ENCODE peak calls at places on chromosomes 11 and 22, in ten cellular contexts. One of them, this sample, is unnamed.

GRCh38 chr11:117908261-117908895 is 20.8 kb downstream of the TMPRSS13 start:
- DNase-seq in dorsolateral prefrontal cortex: peak; percentile 15
- DNase-seq in CD8-positive, alpha-beta T cell: no peak
- DNase-seq in body of pancreas: no peak
- DNase-seq in kidney: no peak
- DNase-seq in H1: no peak
- DNase-seq in colonic mucosa: no peak
- DNase-seq in upper lobe of left lung: peak; percentile 44
- DNase-seq in lower leg skin: peak; percentile 56
- DNase-seq in OCI-LY7: no peak
- DNase-seq in this sample: no peak

GRCh38 chr11:75387742-75388294 is 11.5 kb upstream of the RPS3 start:
- DNase-seq in dorsolateral prefrontal cortex: no peak
- DNase-seq in CD8-positive, alpha-beta T cell: no peak
- DNase-seq in body of pancreas: no peak
- DNase-seq in kidney: no peak
- DNase-seq in H1: no peak
- DNase-seq in colonic mucosa: no peak
- DNase-seq in upper lobe of left lung: no peak
- DNase-seq in lower leg skin: no peak
- DNase-seq in OCI-LY7: no peak
- DNase-seq in this sample: no peak

GRCh38 chr11:65869643-65870306 is 2.8 kb downstream of the EFEMP2 start:
- DNase-seq in dorsolateral prefrontal cortex: no peak
- DNase-seq in CD8-positive, alpha-beta T cell: no peak
- DNase-seq in body of pancreas: no peak
- DNase-seq in kidney: peak; percentile 52
- DNase-seq in H1: no peak
- DNase-seq in colonic mucosa: no peak
- DNase-seq in upper lobe of left lung: peak; percentile 78
- DNase-seq in lower leg skin: no peak
- DNase-seq in OCI-LY7: no peak
- DNase-seq in this sample: no peak

GRCh38 chr11:119605137-119605675 is 123.8 kb downstream of the NECTIN1 start:
- DNase-seq in dorsolateral prefrontal cortex: no peak
- DNase-seq in CD8-positive, alpha-beta T cell: no peak
- DNase-seq in body of pancreas: no peak
- DNase-seq in kidney: no peak
- DNase-seq in H1: no peak
- DNase-seq in colonic mucosa: no peak
- DNase-seq in upper lobe of left lung: peak; percentile 52
- DNase-seq in lower leg skin: no peak
- DNase-seq in OCI-LY7: no peak
- DNase-seq in this sample: no peak

GRCh38 chr11:32225491-32226285 is 134.8 kb downstream of the RCN1 start:
- DNase-seq in dorsolateral prefrontal cortex: no peak
- DNase-seq in CD8-positive, alpha-beta T cell: no peak
- DNase-seq in body of pancreas: no peak
- DNase-seq in kidney: no peak
- DNase-seq in H1: no peak
- DNase-seq in colonic mucosa: no peak
- DNase-seq in upper lobe of left lung: no peak
- DNase-seq in lower leg skin: peak; percentile 37
- DNase-seq in OCI-LY7: no peak
- DNase-seq in this sample: no peak

GRCh38 chr11:82807646-82808045 is 74.0 kb upstream of the FAM181B start:
- DNase-seq in dorsolateral prefrontal cortex: no peak
- DNase-seq in CD8-positive, alpha-beta T cell: no peak
- DNase-seq in body of pancreas: no peak
- DNase-seq in kidney: no peak
- DNase-seq in H1: no peak
- DNase-seq in colonic mucosa: no peak
- DNase-seq in upper lobe of left lung: no peak
- DNase-seq in lower leg skin: no peak
- DNase-seq in OCI-LY7: no peak
- DNase-seq in this sample: no peak

GRCh38 chr11:76287227-76287626 is 80.9 kb upstream of the WNT11 start:
- DNase-seq in dorsolateral prefrontal cortex: no peak
- DNase-seq in CD8-positive, alpha-beta T cell: no peak
- DNase-seq in body of pancreas: no peak
- DNase-seq in kidney: no peak
- DNase-seq in H1: no peak
- DNase-seq in colonic mucosa: no peak
- DNase-seq in upper lobe of left lung: no peak
- DNase-seq in lower leg skin: no peak
- DNase-seq in OCI-LY7: no peak
- DNase-seq in this sample: no peak

GRCh38 chr11:33994937-33995336 is 56.6 kb upstream of the CAPRIN1 start:
- DNase-seq in dorsolateral prefrontal cortex: no peak
- DNase-seq in CD8-positive, alpha-beta T cell: no peak
- DNase-seq in body of pancreas: no peak
- DNase-seq in kidney: no peak
- DNase-seq in H1: no peak
- DNase-seq in colonic mucosa: no peak
- DNase-seq in upper lobe of left lung: no peak
- DNase-seq in lower leg skin: no peak
- DNase-seq in OCI-LY7: no peak
- DNase-seq in this sample: no peak

GRCh38 chr11:17753153-17753552 is 18.6 kb downstream of the KCNC1 start:
- DNase-seq in dorsolateral prefrontal cortex: peak; percentile 30
- DNase-seq in CD8-positive, alpha-beta T cell: no peak
- DNase-seq in body of pancreas: no peak
- DNase-seq in kidney: peak; percentile 43
- DNase-seq in H1: no peak
- DNase-seq in colonic mucosa: no peak
- DNase-seq in upper lobe of left lung: no peak
- DNase-seq in lower leg skin: no peak
- DNase-seq in OCI-LY7: no peak
- DNase-seq in this sample: no peak

GRCh38 chr11:123653405-123653996 is 923 bp downstream of the SCN3B start:
- DNase-seq in dorsolateral prefrontal cortex: no peak
- DNase-seq in CD8-positive, alpha-beta T cell: no peak
- DNase-seq in body of pancreas: no peak
- DNase-seq in kidney: no peak
- DNase-seq in H1: no peak
- DNase-seq in colonic mucosa: no peak
- DNase-seq in upper lobe of left lung: no peak
- DNase-seq in lower leg skin: no peak
- DNase-seq in OCI-LY7: no peak
- DNase-seq in this sample: no peak

GRCh38 chr11:45266693-45267451 is 19.3 kb downstream of the SYT13 start:
- DNase-seq in dorsolateral prefrontal cortex: no peak
- DNase-seq in CD8-positive, alpha-beta T cell: no peak
- DNase-seq in body of pancreas: no peak
- DNase-seq in kidney: no peak
- DNase-seq in H1: peak; percentile 97
- DNase-seq in colonic mucosa: peak; percentile 89
- DNase-seq in upper lobe of left lung: no peak
- DNase-seq in lower leg skin: no peak
- DNase-seq in OCI-LY7: peak; percentile 30
- DNase-seq in this sample: no peak
- TF ChIP-seq CTCF in dorsolateral prefrontal cortex: no peak
- TF ChIP-seq CTCF in CD8-positive, alpha-beta T cell: no peak
- TF ChIP-seq CTCF in body of pancreas: no peak
- TF ChIP-seq CTCF in kidney: no peak
- TF ChIP-seq CTCF in H1: peak; percentile 86
- TF ChIP-seq CTCF in colonic mucosa: peak; percentile 53
- TF ChIP-seq CTCF in upper lobe of left lung: no peak
- TF ChIP-seq CTCF in lower leg skin: no peak
- TF ChIP-seq CTCF in OCI-LY7: peak; percentile 77
- TF ChIP-seq CTCF in this sample: no peak

DNA sequence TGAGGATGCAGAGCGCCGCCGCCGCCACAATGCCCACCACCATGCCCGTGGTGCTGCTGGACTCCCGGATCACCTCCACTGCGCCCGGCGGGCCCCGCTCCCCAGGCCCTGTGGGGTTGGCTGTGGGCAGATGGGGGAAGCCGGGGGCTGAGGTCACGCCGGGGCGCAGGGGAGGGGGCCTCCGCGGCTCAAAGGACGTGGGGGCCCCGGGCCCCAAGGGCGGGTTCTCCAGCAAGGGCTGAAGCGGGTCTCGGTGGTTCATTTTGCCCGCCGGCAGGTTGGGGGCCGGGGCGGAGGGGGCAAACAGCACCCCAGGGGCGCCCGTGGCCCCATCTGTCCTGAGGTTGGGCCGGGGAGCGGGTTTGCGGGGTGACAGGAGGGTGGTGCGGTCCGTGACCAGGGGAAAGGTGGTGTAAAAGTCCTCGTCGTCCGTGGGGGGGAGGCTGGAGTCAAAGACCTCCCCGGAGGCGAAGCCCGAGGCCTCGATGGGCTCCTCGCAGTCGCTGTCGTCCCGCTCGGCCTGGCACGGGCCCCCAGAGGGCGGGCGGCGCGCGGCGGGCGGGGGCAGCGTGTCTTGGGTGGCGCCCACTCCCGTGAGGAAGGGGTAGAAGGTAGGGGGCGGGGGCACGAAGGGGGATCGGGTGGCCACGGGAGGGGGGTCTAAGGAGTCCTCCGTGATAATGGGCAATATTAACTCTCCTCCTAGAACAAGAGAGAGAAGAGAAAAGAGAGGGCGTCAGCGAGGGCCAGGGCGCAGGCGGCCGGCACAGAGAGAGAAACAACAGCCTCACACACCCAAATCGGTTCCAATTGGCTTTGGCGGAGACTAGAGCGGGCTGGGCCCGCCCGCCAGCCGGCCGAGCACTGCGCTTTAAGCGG is 16.6 kb downstream of the SLC22A12 start:
- DNase-seq in dorsolateral prefrontal cortex: no peak
- DNase-seq in CD8-positive, alpha-beta T cell: no peak
- DNase-seq in body of pancreas: no peak
- DNase-seq in kidney: peak; percentile 72
- DNase-seq in H1: no peak
- DNase-seq in colonic mucosa: peak; percentile 24
- DNase-seq in upper lobe of left lung: peak; percentile 87
- DNase-seq in lower leg skin: no peak
- DNase-seq in OCI-LY7: no peak
- DNase-seq in this sample: no peak
- H3K4me3 ChIP-seq in dorsolateral prefrontal cortex: no peak overlapping the region
- H3K4me3 ChIP-seq in CD8-positive, alpha-beta T cell: no peak overlapping the region
- H3K4me3 ChIP-seq in body of pancreas: no peak overlapping the region
- H3K4me3 ChIP-seq in kidney: no peak overlapping the region
- H3K4me3 ChIP-seq in H1: no peak overlapping the region
- H3K4me3 ChIP-seq in colonic mucosa: no peak overlapping the region
- H3K4me3 ChIP-seq in upper lobe of left lung: peak overlapping the region; percentile 33
- H3K4me3 ChIP-seq in lower leg skin: no peak overlapping the region
- H3K4me3 ChIP-seq in OCI-LY7: no peak overlapping the region
- H3K4me3 ChIP-seq in this sample: no peak overlapping the region

GRCh38 chr11:64687204-64687603 is 35.8 kb downstream of the NRXN2 start:
- DNase-seq in dorsolateral prefrontal cortex: peak; percentile 97
- DNase-seq in CD8-positive, alpha-beta T cell: no peak
- DNase-seq in body of pancreas: peak; percentile 73
- DNase-seq in kidney: peak; percentile 74
- DNase-seq in H1: no peak
- DNase-seq in colonic mucosa: no peak
- DNase-seq in upper lobe of left lung: peak; percentile 39
- DNase-seq in lower leg skin: no peak
- DNase-seq in OCI-LY7: no peak
- DNase-seq in this sample: no peak
- TF ChIP-seq CTCF in dorsolateral prefrontal cortex: peak; percentile 21
- TF ChIP-seq CTCF in CD8-positive, alpha-beta T cell: no peak
- TF ChIP-seq CTCF in body of pancreas: no peak
- TF ChIP-seq CTCF in kidney: no peak
- TF ChIP-seq CTCF in H1: no peak
- TF ChIP-seq CTCF in colonic mucosa: no peak
- TF ChIP-seq CTCF in upper lobe of left lung: no peak
- TF ChIP-seq CTCF in lower leg skin: no peak
- TF ChIP-seq CTCF in OCI-LY7: no peak
- TF ChIP-seq CTCF in this sample: no peak

GRCh38 chr22:50247748-50248147 is 2.9 kb upstream of the TUBGCP6 start:
- DNase-seq in dorsolateral prefrontal cortex: peak; percentile 69
- DNase-seq in CD8-positive, alpha-beta T cell: peak; percentile 56
- DNase-seq in body of pancreas: peak; percentile 50
- DNase-seq in kidney: peak; percentile 84
- DNase-seq in H1: peak; percentile 81
- DNase-seq in colonic mucosa: peak; percentile 86
- DNase-seq in upper lobe of left lung: peak; percentile 76
- DNase-seq in lower leg skin: no peak
- DNase-seq in OCI-LY7: peak; percentile 91
- DNase-seq in this sample: no peak

GRCh38 chr22:50250249-50250554 is 863 bp downstream of the HDAC10 start:
- DNase-seq in dorsolateral prefrontal cortex: no peak
- DNase-seq in CD8-positive, alpha-beta T cell: no peak
- DNase-seq in body of pancreas: no peak
- DNase-seq in kidney: no peak
- DNase-seq in H1: no peak
- DNase-seq in colonic mucosa: no peak
- DNase-seq in upper lobe of left lung: no peak
- DNase-seq in lower leg skin: no peak
- DNase-seq in OCI-LY7: no peak
- DNase-seq in this sample: no peak

GRCh38 chr22:50250555-50251471 is at the start of gene HDAC10:
- DNase-seq in dorsolateral prefrontal cortex: no peak
- DNase-seq in CD8-positive, alpha-beta T cell: peak; percentile 86
- DNase-seq in body of pancreas: peak; percentile 80
- DNase-seq in kidney: peak; percentile 92
- DNase-seq in H1: peak; percentile 92
- DNase-seq in colonic mucosa: peak; percentile 90
- DNase-seq in upper lobe of left lung: peak; percentile 97
- DNase-seq in lower leg skin: peak; percentile 96
- DNase-seq in OCI-LY7: peak; percentile 91
- DNase-seq in this sample: no peak

GRCh38 chr22:50248192-50249084 is 2.6 kb downstream of the HDAC10 start:
- DNase-seq in dorsolateral prefrontal cortex: no peak
- DNase-seq in CD8-positive, alpha-beta T cell: no peak
- DNase-seq in body of pancreas: no peak
- DNase-seq in kidney: no peak
- DNase-seq in H1: no peak
- DNase-seq in colonic mucosa: no peak
- DNase-seq in upper lobe of left lung: peak; percentile 78
- DNase-seq in lower leg skin: no peak
- DNase-seq in OCI-LY7: no peak
- DNase-seq in this sample: no peak

DNA sequence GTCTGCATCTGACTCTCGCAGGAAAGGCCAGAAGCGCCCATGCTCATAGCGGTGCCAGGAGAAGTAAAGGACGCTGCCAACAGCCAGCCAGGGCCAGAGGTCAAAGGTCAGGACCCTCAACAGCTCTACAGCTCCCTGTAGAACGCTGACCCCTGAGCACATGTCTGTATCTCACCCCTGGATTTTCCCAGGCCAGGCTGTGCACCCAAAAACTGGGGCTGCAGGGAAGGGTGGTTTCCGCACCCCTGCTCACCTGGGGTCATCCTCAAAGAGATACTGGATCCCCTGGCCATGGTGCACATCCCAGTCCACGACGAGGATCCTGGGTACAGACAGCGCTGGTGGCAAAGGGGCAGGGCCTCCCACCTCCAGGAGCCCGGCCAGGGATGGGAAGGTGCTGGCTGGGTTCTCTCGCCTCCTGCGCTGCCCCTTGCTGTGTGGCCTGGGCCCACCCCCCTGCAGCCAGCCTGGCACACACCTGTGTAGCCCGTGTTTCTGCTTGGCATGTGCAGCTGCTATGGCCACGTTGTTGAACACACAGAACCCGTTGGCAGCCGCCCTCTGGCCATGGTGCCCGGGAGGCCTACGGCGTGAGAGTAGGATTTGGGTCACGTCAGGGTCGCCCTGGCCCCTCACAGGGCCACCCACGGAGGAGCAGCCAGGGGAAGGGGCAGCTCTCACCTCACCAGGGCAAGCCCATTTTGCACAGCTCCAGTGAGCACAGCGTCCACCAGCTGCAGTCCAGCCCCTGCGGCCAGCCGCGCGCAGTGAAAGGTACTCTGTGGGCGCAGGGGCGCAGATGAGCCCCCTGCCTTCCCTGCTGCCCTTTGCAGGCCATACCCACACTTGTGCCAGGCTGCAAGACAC is 1.4 kb downstream of the HDAC10 start:
- DNase-seq in dorsolateral prefrontal cortex: no peak
- DNase-seq in CD8-positive, alpha-beta T cell: no peak
- DNase-seq in body of pancreas: no peak
- DNase-seq in kidney: no peak
- DNase-seq in H1: no peak
- DNase-seq in colonic mucosa: no peak
- DNase-seq in upper lobe of left lung: peak; percentile 77
- DNase-seq in lower leg skin: no peak
- DNase-seq in OCI-LY7: no peak
- DNase-seq in this sample: no peak
- H3K4me3 ChIP-seq in dorsolateral prefrontal cortex: no peak overlapping the region
- H3K4me3 ChIP-seq in CD8-positive, alpha-beta T cell: peak overlapping the region; percentile 89
- H3K4me3 ChIP-seq in body of pancreas: no peak overlapping the region
- H3K4me3 ChIP-seq in kidney: peak overlapping the region; percentile 12
- H3K4me3 ChIP-seq in H1: peak overlapping the region; percentile 80
- H3K4me3 ChIP-seq in colonic mucosa: peak overlapping the region; percentile 90
- H3K4me3 ChIP-seq in upper lobe of left lung: no peak overlapping the region
- H3K4me3 ChIP-seq in lower leg skin: no peak overlapping the region
- H3K4me3 ChIP-seq in OCI-LY7: peak overlapping the region; percentile 81
- H3K4me3 ChIP-seq in this sample: peak overlapping the region; percentile 63